ENCODE peak calls at places on chromosome 7, in six cellular contexts. N is WTC11, U is GM13976, I is fibroblast of lung, M is AG04450, J is IMR-90. Q is an unnamed sample.
A peak's percentile ranks its signal among the peaks of the same experiment; 100 is the strongest.

GRCh38 chr7:94908204-94909022 is 1.0 kb downstream of the PPP1R9A start:
- DNase-seq in N (peak; percentile 64), U (peak; percentile 18), I (peak; percentile 33), M (no peak), J (no peak), Q (no peak)

GRCh38 chr7:80977751-80978150 is 58.9 kb upstream of the SEMA3C start:
- DNase-seq in N (no peak), U (no peak), I (no peak), M (no peak), J (no peak), Q (no peak)

GRCh38 chr7:112211348-112211907 is 4.9 kb downstream of the ZNF277 start:
- DNase-seq in N (no peak), U (no peak), I (peak; percentile 20), M (no peak), J (peak; percentile 63), Q (no peak)

GRCh38 chr7:148492157-148492860 is 98.3 kb upstream of the C7orf33 start:
- DNase-seq in N (no peak), U (no peak), I (no peak), M (no peak), J (no peak), Q (no peak)

GRCh38 chr7:30285531-30286284 is 1.3 kb downstream of the ZNRF2 start:
- DNase-seq in N (peak; percentile 36), U (peak; percentile 31), I (peak; percentile 65), M (no peak), J (peak; percentile 46), Q (peak; percentile 75)

GRCh38 chr7:49850921-49851613 is 77.6 kb downstream of the VWC2 start:
- DNase-seq in N (peak; percentile 17), U (no peak), I (no peak), M (no peak), J (no peak), Q (no peak)

GRCh38 chr7:100887186-100887954 is 2.1 kb downstream of the UFSP1 start:
- DNase-seq in N (no peak), U (peak; percentile 86), I (no peak), M (no peak), J (no peak), Q (peak; percentile 61)

GRCh38 chr7:120055300-120055699 is 217.7 kb upstream of the KCND2 start:
- DNase-seq in N (no peak), U (no peak), I (peak; percentile 68), M (no peak), J (peak; percentile 78), Q (no peak)

GRCh38 chr7:50714851-50715250 is 67.8 kb downstream of the GRB10 start:
- DNase-seq in N (no peak), U (no peak), I (no peak), M (no peak), J (no peak), Q (no peak)

DNA sequence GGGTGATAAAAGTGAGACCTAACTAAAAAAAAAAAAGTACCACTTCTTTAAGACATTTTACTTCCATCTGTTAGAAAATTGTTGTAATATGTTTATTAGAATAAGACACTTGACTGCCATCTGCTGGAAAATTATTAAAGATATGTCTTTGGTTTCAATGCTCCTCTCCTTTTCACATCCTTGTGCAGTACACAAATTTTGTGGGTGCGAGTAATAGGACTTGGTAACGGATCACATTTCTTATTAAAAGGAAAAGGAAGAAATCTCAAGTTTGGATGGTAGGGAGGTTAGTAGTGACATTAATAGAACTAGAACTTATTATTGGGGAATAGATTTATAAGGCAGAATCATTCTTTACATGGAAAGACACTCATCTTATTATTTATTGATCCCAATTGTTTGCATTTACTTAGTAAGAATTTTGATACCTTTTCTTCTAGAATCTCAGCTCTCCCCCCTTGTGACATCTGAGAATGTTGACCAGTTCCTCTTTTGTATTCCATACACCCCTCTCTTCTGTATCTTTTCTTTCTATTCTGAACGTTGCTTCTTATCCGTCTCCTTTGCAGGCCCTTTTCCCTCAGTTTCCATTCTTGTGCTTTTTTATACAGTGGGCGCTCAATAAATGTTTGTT is 43.0 kb upstream of the RPA3 start:
- DNase-seq in N (no peak), U (no peak), I (peak; percentile 59), M (no peak), J (peak; percentile 66), Q (no peak)
- TF ChIP-seq CTCF in N (no peak), U (peak; percentile 30), I (peak; percentile 32), M (peak; percentile 43), J (peak; percentile 50), Q (no peak)

GRCh38 chr7:158492372-158492771 is 95.3 kb downstream of the PTPRN2 start:
- DNase-seq in N (no peak), U (no peak), I (no peak), M (no peak), J (no peak), Q (no peak)

GRCh38 chr7:158495780-158496179 is 91.8 kb downstream of the PTPRN2 start:
- DNase-seq in N (peak; percentile 59), U (peak; percentile 63), I (no peak), M (no peak), J (no peak), Q (no peak)

GRCh38 chr7:158495256-158495655 is 92.4 kb downstream of the PTPRN2 start:
- DNase-seq in N (no peak), U (no peak), I (no peak), M (no peak), J (no peak), Q (no peak)

GRCh38 chr7:158494643-158495042 is 93.0 kb downstream of the PTPRN2 start:
- DNase-seq in N (no peak), U (no peak), I (no peak), M (no peak), J (no peak), Q (no peak)

DNA sequence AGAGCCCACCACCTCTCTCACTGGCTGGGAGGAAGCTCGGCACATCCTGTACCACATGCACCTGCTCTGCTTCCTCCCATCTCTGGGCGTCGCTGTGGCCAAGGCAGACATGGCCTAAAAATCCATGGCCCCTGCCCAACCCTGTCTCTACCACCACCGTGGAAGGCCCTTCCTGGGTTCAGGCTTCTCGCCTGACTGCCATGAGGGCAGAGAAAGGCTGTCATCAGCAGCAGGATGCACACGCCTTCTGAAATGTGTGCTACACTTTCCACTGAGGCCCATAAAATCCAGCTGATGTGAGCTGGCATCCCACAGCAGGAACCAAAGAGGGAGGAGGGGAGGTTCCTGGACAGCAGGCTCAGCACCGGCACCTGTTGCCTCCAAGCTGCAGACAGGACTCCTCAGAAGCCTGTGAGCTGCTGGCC is 93.4 kb downstream of the PTPRN2 start:
- DNase-seq in N (peak; percentile 43), U (peak; percentile 55), I (no peak), M (no peak), J (no peak), Q (no peak)
- TF ChIP-seq CTCF in N (no peak), U (peak; percentile 24), I (no peak), M (no peak), J (no peak), Q (peak; percentile 40)

GRCh38 chr7:41292457-41292856 is 410.4 kb downstream of the INHBA start:
- DNase-seq in N (no peak), U (no peak), I (peak; percentile 15), M (no peak), J (no peak), Q (no peak)

GRCh38 chr7:41287559-41288335 is 415.1 kb downstream of the INHBA start:
- DNase-seq in N (peak; percentile 17), U (no peak), I (no peak), M (no peak), J (no peak), Q (no peak)
- TF ChIP-seq CTCF in N (no peak), U (no peak), I (no peak), M (no peak), J (no peak), Q (no peak)

GRCh38 chr7:140924019-140924820 is 509 bp downstream of the BRAF start:
- DNase-seq in N (peak; percentile 81), U (peak; percentile 82), I (peak; percentile 62), M (peak; percentile 16), J (peak; percentile 68), Q (peak; percentile 53)
- TF ChIP-seq CTCF in N (no peak), U (peak; percentile 49), I (peak; percentile 61), M (peak; percentile 65), J (peak; percentile 54), Q (peak; percentile 40)

GRCh38 chr7:150379590-150380379 is 655 bp downstream of the ZNF775 start:
- DNase-seq in N (peak; percentile 28), U (no peak), I (no peak), M (no peak), J (no peak), Q (no peak)

GRCh38 chr7:150377116-150377979 is 1.8 kb upstream of the ZNF775 start:
- DNase-seq in N (peak; percentile 7), U (no peak), I (no peak), M (no peak), J (no peak), Q (no peak)

GRCh38 chr7:150378115-150378852 is 846 bp upstream of the ZNF775 start:
- DNase-seq in N (peak; percentile 86), U (no peak), I (peak; percentile 80), M (peak; percentile 20), J (peak; percentile 57), Q (no peak)

GRCh38 chr7:150380463-150380862 is 1.3 kb downstream of the ZNF775 start:
- DNase-seq in N (peak; percentile 3), U (peak; percentile 63), I (no peak), M (no peak), J (no peak), Q (no peak)

DNA sequence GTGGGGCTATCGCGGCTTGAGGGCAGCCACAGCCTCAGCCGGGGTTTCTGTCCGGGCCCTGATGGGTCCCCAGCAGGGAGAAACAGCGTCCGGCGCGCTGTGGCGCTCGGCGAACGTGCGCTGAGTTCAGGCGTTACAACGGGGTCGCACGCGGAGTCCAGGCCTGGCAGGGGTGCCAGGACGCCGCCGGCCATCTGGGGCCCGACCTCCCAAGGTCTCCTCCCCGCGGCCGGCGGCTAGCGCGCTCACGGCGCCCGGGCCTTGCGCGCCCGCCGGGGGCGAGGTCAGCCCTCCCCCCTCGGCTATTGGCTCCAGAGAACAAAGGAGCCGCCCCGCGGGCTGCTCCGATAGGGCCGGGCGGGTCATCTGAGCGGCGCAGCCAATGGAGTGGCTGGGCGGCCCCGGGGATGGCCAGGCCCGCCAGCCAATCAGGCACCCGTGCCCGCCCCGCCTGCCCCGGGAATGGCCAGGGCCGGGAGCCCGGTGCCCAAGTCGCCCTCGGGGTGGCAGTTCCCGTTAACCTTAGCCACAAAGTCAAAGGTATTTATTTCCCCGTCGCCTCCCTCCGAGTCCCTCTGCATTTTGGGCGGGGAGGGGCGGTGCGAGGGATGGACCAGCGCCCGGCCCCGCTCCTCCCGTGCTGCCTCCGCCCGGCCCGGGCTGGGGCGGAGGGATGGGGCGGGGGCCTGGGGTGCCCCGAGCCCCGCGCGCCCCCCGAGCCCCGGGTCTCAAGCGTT is at the start of gene ZNF775:
- DNase-seq in N (peak; percentile 96), U (peak; percentile 99), I (peak; percentile 91), M (peak; percentile 79), J (peak; percentile 89), Q (no peak)
- TF ChIP-seq CTCF in N (no peak), U (no peak), I (no peak), M (no peak), J (no peak), Q (no peak)

DNA sequence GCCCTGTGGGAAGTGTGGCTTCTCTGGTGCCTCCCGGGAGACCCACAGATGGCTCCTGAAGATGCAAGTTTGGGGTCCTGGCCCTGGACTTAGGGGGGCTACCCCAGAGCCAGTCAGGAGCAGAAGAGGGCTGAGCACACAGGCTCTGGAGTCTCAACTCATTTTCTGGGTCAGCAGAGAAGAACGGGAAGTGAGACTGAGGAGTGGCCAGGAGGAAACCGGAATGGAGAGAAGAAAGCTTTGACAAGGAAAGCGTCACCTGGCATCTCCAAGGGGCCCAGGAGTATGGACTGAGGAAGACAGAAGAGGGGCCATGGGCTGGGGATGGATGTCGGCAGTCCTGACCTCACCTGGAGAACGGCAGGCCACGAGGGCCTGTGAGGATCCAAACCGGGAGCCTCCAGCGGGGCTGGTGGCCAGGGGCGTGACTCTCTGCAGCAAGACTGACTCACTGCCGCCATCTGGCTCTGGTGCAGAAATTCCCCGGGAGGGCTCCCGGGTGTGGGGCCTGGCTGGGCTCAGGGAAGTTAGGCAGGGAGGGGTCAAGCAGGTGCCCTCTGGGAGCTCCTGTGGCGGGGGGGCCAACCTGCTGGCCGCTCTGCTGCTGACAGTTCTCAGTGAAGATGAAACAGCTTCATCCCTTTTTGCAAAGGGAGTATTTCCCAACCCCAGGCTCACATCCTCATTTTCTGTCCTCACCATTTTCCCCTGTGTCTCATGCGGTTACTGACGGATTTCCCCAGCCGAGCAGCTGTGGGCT is 23.6 kb downstream of the DAGLB start:
- DNase-seq in N (no peak), U (no peak), I (no peak), M (no peak), J (no peak), Q (no peak)
- TF ChIP-seq CTCF in N (no peak), U (no peak), I (no peak), M (no peak), J (no peak), Q (no peak)